ENCODE peak calls at places on chromosomes 5 and 9, in four cellular contexts. One of them, this sample, is unnamed.

GRCh38 chr5:38420691-38421395 is 135.6 kb downstream of the LIFR start:
- DNase-seq in epithelial cell of esophagus: peak
- DNase-seq in choroid plexus epithelial cell: peak
- DNase-seq in endothelial cell: peak
- DNase-seq in this sample: no peak

GRCh38 chr9:81565609-81566008 is 123.7 kb downstream of the TLE1 start:
- DNase-seq in epithelial cell of esophagus: no peak
- DNase-seq in choroid plexus epithelial cell: no peak
- DNase-seq in endothelial cell: no peak
- DNase-seq in this sample: no peak

GRCh38 chr5:377326-377981 is 55.9 kb downstream of the AHRR start:
- DNase-seq in epithelial cell of esophagus: no peak
- DNase-seq in choroid plexus epithelial cell: no peak
- DNase-seq in endothelial cell: peak
- DNase-seq in this sample: peak

GRCh38 chr9:115373000-115373709 is 255.2 kb upstream of the TNC start:
- DNase-seq in epithelial cell of esophagus: peak
- DNase-seq in choroid plexus epithelial cell: peak
- DNase-seq in endothelial cell: no peak
- DNase-seq in this sample: no peak

GRCh38 chr9:109092051-109092580 is 27.6 kb downstream of the TMEM245 start:
- DNase-seq in epithelial cell of esophagus: no peak
- DNase-seq in choroid plexus epithelial cell: no peak
- DNase-seq in endothelial cell: no peak
- DNase-seq in this sample: no peak

GRCh38 chr9:19650292-19650691 is 138.5 kb downstream of the SLC24A2 start:
- DNase-seq in epithelial cell of esophagus: no peak
- DNase-seq in choroid plexus epithelial cell: no peak
- DNase-seq in endothelial cell: no peak
- DNase-seq in this sample: no peak

GRCh38 chr9:136886610-136887597 is 588 bp downstream of the TRAF2 start:
- DNase-seq in epithelial cell of esophagus: no peak
- DNase-seq in choroid plexus epithelial cell: peak
- DNase-seq in endothelial cell: peak
- DNase-seq in this sample: no peak

GRCh38 chr9:109315889-109316640 is 4.8 kb downstream of the EPB41L4B start:
- DNase-seq in epithelial cell of esophagus: peak
- DNase-seq in choroid plexus epithelial cell: no peak
- DNase-seq in endothelial cell: no peak
- DNase-seq in this sample: peak

GRCh38 chr9:131292937-131293336 is 3.4 kb downstream of the PLPP7 start:
- DNase-seq in epithelial cell of esophagus: no peak
- DNase-seq in choroid plexus epithelial cell: no peak
- DNase-seq in endothelial cell: no peak
- DNase-seq in this sample: no peak

GRCh38 chr9:100222674-100223073 is 123.6 kb downstream of the INVS start:
- DNase-seq in epithelial cell of esophagus: peak
- DNase-seq in choroid plexus epithelial cell: peak
- DNase-seq in endothelial cell: no peak
- DNase-seq in this sample: no peak

GRCh38 chr9:118276784-118277183 is 572.6 kb downstream of the TLR4 start:
- DNase-seq in epithelial cell of esophagus: no peak
- DNase-seq in choroid plexus epithelial cell: no peak
- DNase-seq in endothelial cell: no peak
- DNase-seq in this sample: no peak

GRCh38 chr5:137605377-137605776 is 106.3 kb upstream of the SPOCK1 start:
- DNase-seq in epithelial cell of esophagus: peak
- DNase-seq in choroid plexus epithelial cell: peak
- DNase-seq in endothelial cell: no peak
- DNase-seq in this sample: no peak

GRCh38 chr5:158485604-158486081 is 614.1 kb downstream of the EBF1 start:
- DNase-seq in epithelial cell of esophagus: peak
- DNase-seq in choroid plexus epithelial cell: peak
- DNase-seq in endothelial cell: no peak
- DNase-seq in this sample: no peak

GRCh38 chr5:129053438-129053837 is 41.1 kb upstream of the ISOC1 start:
- DNase-seq in epithelial cell of esophagus: no peak
- DNase-seq in choroid plexus epithelial cell: no peak
- DNase-seq in endothelial cell: no peak
- DNase-seq in this sample: no peak
- TF ChIP-seq CTCF in epithelial cell of esophagus: peak
- TF ChIP-seq CTCF in choroid plexus epithelial cell: peak
- TF ChIP-seq CTCF in endothelial cell: no peak
- TF ChIP-seq CTCF in this sample: no peak

GRCh38 chr5:16464664-16465543 is 696 bp downstream of the ZNF622 start:
- DNase-seq in epithelial cell of esophagus: no peak
- DNase-seq in choroid plexus epithelial cell: peak
- DNase-seq in endothelial cell: no peak
- DNase-seq in this sample: no peak
- TF ChIP-seq CTCF in epithelial cell of esophagus: peak
- TF ChIP-seq CTCF in choroid plexus epithelial cell: peak
- TF ChIP-seq CTCF in endothelial cell: no peak
- TF ChIP-seq CTCF in this sample: peak

GRCh38 chr9:93134018-93134739 is at the start of gene NINJ1:
- DNase-seq in epithelial cell of esophagus: peak
- DNase-seq in choroid plexus epithelial cell: peak
- DNase-seq in endothelial cell: peak
- DNase-seq in this sample: peak
- TF ChIP-seq CTCF in epithelial cell of esophagus: no peak
- TF ChIP-seq CTCF in choroid plexus epithelial cell: peak
- TF ChIP-seq CTCF in endothelial cell: no peak
- TF ChIP-seq CTCF in this sample: no peak

GRCh38 chr5:112232651-112233050 is 186.4 kb downstream of the EPB41L4A start:
- DNase-seq in epithelial cell of esophagus: peak
- DNase-seq in choroid plexus epithelial cell: no peak
- DNase-seq in endothelial cell: no peak
- DNase-seq in this sample: no peak

GRCh38 chr5:112234000-112234399 is 185.1 kb downstream of the EPB41L4A start:
- DNase-seq in epithelial cell of esophagus: no peak
- DNase-seq in choroid plexus epithelial cell: no peak
- DNase-seq in endothelial cell: no peak
- DNase-seq in this sample: no peak

GRCh38 chr5:112240011-112240410 is 179.1 kb downstream of the EPB41L4A start:
- DNase-seq in epithelial cell of esophagus: no peak
- DNase-seq in choroid plexus epithelial cell: no peak
- DNase-seq in endothelial cell: no peak
- DNase-seq in this sample: no peak

GRCh38 chr5:112237456-112237855 is 181.6 kb downstream of the EPB41L4A start:
- DNase-seq in epithelial cell of esophagus: no peak
- DNase-seq in choroid plexus epithelial cell: no peak
- DNase-seq in endothelial cell: no peak
- DNase-seq in this sample: no peak

DNA sequence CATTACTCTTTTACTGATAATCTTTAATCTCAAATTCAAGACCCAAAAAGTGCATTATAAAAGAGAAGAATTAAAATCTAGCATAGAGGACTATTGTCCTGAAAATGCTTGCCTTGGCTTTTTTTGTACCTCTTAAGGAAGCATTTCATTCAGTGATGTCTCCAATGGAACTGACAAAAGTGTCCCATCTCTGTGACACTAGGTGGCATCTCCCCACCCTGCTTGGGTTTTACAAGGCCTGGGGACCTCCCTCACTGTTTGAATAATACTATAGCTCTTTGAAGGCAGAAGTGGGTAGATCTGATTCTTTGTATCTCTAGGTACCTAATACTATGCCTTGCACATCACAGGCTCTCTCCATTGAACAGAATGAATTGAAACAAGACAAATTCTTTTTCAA is 180.6 kb downstream of the EPB41L4A start:
- DNase-seq in epithelial cell of esophagus: no peak
- DNase-seq in choroid plexus epithelial cell: no peak
- DNase-seq in endothelial cell: no peak
- DNase-seq in this sample: no peak
- TF ChIP-seq CTCF in epithelial cell of esophagus: no peak
- TF ChIP-seq CTCF in choroid plexus epithelial cell: no peak
- TF ChIP-seq CTCF in endothelial cell: no peak
- TF ChIP-seq CTCF in this sample: no peak

DNA sequence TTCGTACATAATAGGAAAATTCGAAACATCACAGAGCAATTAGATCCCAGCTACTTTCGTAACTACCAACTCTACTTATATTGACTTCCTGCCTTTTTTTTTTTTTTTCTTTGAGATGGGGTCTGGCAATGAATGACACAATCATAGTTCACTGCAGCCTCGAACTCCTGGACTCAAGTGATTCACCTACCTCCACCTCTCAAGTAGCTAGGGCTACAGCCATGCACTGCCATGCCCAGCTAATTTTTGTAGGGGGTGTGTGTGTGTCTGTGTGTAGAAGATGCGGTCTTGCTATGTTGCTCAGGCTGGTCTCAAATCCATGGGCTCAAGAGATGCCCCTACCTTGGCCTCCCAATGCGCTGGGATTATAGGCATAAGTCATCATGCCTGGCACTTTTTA is 5.8 kb upstream of the PAIP2 start:
- DNase-seq in epithelial cell of esophagus: no peak
- DNase-seq in choroid plexus epithelial cell: no peak
- DNase-seq in endothelial cell: no peak
- DNase-seq in this sample: no peak
- TF ChIP-seq CTCF in epithelial cell of esophagus: no peak
- TF ChIP-seq CTCF in choroid plexus epithelial cell: no peak
- TF ChIP-seq CTCF in endothelial cell: no peak
- TF ChIP-seq CTCF in this sample: no peak